ENCODE peak calls at places on chromosomes 7 and 10, in four cellular contexts. One of them, this sample, is unnamed.

GRCh38 chr10:29646238-29646902 is 11.6 kb upstream of the SVIL start:
- DNase-seq in body of pancreas: no peak
- DNase-seq in uterus: peak; percentile 48
- DNase-seq in psoas muscle: peak; percentile 51
- DNase-seq in this sample: peak; percentile 84

GRCh38 chr7:476736-477360 is 42.8 kb downstream of the PDGFA start:
- DNase-seq in body of pancreas: no peak
- DNase-seq in uterus: no peak
- DNase-seq in psoas muscle: no peak
- DNase-seq in this sample: peak; percentile 2

GRCh38 chr10:113569576-113569975 is 16.7 kb downstream of the HABP2 start:
- DNase-seq in body of pancreas: no peak
- DNase-seq in uterus: no peak
- DNase-seq in psoas muscle: peak; percentile 62
- DNase-seq in this sample: no peak

GRCh38 chr10:28842321-28842720 is 165.0 kb downstream of the BAMBI start:
- DNase-seq in body of pancreas: no peak
- DNase-seq in uterus: no peak
- DNase-seq in psoas muscle: no peak
- DNase-seq in this sample: no peak

GRCh38 chr7:17369686-17370426 is 71.4 kb downstream of the AHR start:
- DNase-seq in body of pancreas: no peak
- DNase-seq in uterus: peak; percentile 24
- DNase-seq in psoas muscle: no peak
- DNase-seq in this sample: no peak

GRCh38 chr10:93435621-93436385 is 46.3 kb downstream of the MYOF start:
- DNase-seq in body of pancreas: no peak
- DNase-seq in uterus: no peak
- DNase-seq in psoas muscle: no peak
- DNase-seq in this sample: no peak

GRCh38 chr10:114404171-114405010 is at the start of gene AFAP1L2:
- DNase-seq in body of pancreas: peak; percentile 66
- DNase-seq in uterus: peak; percentile 45
- DNase-seq in psoas muscle: peak; percentile 32
- DNase-seq in this sample: peak; percentile 11

GRCh38 chr10:112741830-112742402 is 208.1 kb upstream of the TCF7L2 start:
- DNase-seq in body of pancreas: no peak
- DNase-seq in uterus: no peak
- DNase-seq in psoas muscle: no peak
- DNase-seq in this sample: no peak

GRCh38 chr7:33534830-33535229 is 370.5 kb upstream of the BMPER start:
- DNase-seq in body of pancreas: no peak
- DNase-seq in uterus: no peak
- DNase-seq in psoas muscle: no peak
- DNase-seq in this sample: no peak

GRCh38 chr7:152866791-152867481 is 107.4 kb downstream of the ACTR3B start:
- DNase-seq in body of pancreas: no peak
- DNase-seq in uterus: no peak
- DNase-seq in psoas muscle: no peak
- DNase-seq in this sample: no peak

GRCh38 chr7:33722383-33723096 is 182.8 kb upstream of the BMPER start:
- DNase-seq in body of pancreas: no peak
- DNase-seq in uterus: no peak
- DNase-seq in psoas muscle: peak; percentile 43
- DNase-seq in this sample: peak; percentile 93

GRCh38 chr7:95794917-95795515 is 22.7 kb downstream of the DYNC1I1 start:
- DNase-seq in body of pancreas: no peak
- DNase-seq in uterus: no peak
- DNase-seq in psoas muscle: no peak
- DNase-seq in this sample: peak; percentile 38

GRCh38 chr10:93420091-93420490 is 62.0 kb downstream of the MYOF start:
- DNase-seq in body of pancreas: no peak
- DNase-seq in uterus: no peak
- DNase-seq in psoas muscle: no peak
- DNase-seq in this sample: no peak

GRCh38 chr7:132419538-132419937 is 156.7 kb downstream of the PLXNA4 start:
- DNase-seq in body of pancreas: no peak
- DNase-seq in uterus: no peak
- DNase-seq in psoas muscle: no peak
- DNase-seq in this sample: peak; percentile 44

GRCh38 chr7:150399861-150400778 is 21.0 kb downstream of the ZNF775 start:
- DNase-seq in body of pancreas: no peak
- DNase-seq in uterus: no peak
- DNase-seq in psoas muscle: no peak
- DNase-seq in this sample: no peak

GRCh38 chr10:50600831-50601466 is 22.8 kb downstream of the SGMS1 start:
- DNase-seq in body of pancreas: no peak
- DNase-seq in uterus: no peak
- DNase-seq in psoas muscle: no peak
- DNase-seq in this sample: no peak

GRCh38 chr10:88477343-88478085 is 105.6 kb downstream of the RNLS start:
- DNase-seq in body of pancreas: no peak
- DNase-seq in uterus: no peak
- DNase-seq in psoas muscle: no peak
- DNase-seq in this sample: no peak

GRCh38 chr10:104802941-104803340 is 161.9 kb downstream of the SORCS3 start:
- DNase-seq in body of pancreas: no peak
- DNase-seq in uterus: no peak
- DNase-seq in psoas muscle: no peak
- DNase-seq in this sample: no peak

GRCh38 chr7:31906479-31907171 is 163.6 kb downstream of the PDE1C start:
- DNase-seq in body of pancreas: no peak
- DNase-seq in uterus: no peak
- DNase-seq in psoas muscle: no peak
- DNase-seq in this sample: no peak

DNA sequence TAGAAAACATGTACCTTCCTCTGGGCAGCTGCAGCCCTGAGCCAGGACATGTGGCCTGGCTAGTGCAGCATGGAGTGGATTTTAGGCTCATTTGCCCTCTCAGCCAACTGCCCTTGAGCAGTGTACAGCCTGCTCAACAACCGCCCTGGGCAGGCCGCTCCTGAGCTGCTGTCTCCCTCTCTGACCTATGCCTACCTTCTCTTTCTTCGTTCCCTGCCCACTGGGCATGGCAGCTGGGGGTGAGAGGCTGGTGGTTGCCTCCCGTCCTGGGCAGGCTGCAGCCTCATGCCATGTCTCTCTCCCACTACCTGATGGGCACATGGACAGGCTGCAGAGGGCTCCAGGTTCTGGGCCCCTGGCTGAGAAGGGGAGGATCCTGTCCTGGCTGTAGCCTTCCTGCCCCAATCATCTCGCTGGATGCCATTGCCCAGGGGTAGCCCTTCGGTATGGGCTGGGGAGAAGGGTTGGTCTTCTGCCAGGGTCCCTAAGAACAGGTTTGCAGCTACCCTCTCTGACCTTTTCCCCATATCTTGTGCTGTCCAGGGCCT is 97.3 kb downstream of the NEURL1 start:
- DNase-seq in body of pancreas: no peak
- DNase-seq in uterus: no peak
- DNase-seq in psoas muscle: no peak
- DNase-seq in this sample: no peak
- H3K27me3 ChIP-seq in body of pancreas: no peaks in the 10 kb centered on the region
- H3K27me3 ChIP-seq in uterus: no peaks in the 10 kb centered on the region
- H3K27me3 ChIP-seq in psoas muscle: no peaks in the 10 kb centered on the region
- H3K27me3 ChIP-seq in this sample: no peaks in the 10 kb centered on the region

DNA sequence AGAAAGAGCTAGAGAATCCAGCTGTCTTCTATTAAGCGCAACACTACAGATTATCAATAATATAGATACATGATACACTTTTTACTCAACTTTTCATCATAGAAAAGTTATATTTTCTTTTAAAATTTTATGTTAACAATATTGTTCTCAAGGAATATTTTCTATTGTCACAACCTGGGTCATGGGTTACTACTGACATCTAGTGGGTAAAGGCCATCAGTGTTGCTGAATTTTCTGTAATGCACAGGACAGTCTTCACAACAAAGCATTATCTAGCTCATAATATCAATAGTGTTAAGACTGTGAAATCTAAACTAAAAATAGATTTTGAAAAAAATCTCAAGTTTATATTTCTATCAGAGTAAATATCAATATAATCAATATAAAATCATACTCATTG is 209.8 kb downstream of the ZNF33B start:
- DNase-seq in body of pancreas: no peak
- DNase-seq in uterus: no peak
- DNase-seq in psoas muscle: no peak
- DNase-seq in this sample: no peak
- TF ChIP-seq CTCF in body of pancreas: peak; percentile 34
- TF ChIP-seq CTCF in uterus: peak; percentile 15
- TF ChIP-seq CTCF in psoas muscle: peak; percentile 36
- TF ChIP-seq CTCF in this sample: peak; percentile 68

GRCh38 chr10:18424200-18424599 is 227.2 kb downstream of the NSUN6 start:
- DNase-seq in body of pancreas: no peak
- DNase-seq in uterus: no peak
- DNase-seq in psoas muscle: no peak
- DNase-seq in this sample: no peak

GRCh38 chr10:18419945-18420344 is 231.4 kb downstream of the NSUN6 start:
- DNase-seq in body of pancreas: no peak
- DNase-seq in uterus: no peak
- DNase-seq in psoas muscle: no peak
- DNase-seq in this sample: no peak

GRCh38 chr10:18418579-18419210 is 232.7 kb downstream of the NSUN6 start:
- DNase-seq in body of pancreas: no peak
- DNase-seq in uterus: no peak
- DNase-seq in psoas muscle: no peak
- DNase-seq in this sample: no peak

GRCh38 chr10:18423058-18423637 is 228.2 kb downstream of the NSUN6 start:
- DNase-seq in body of pancreas: no peak
- DNase-seq in uterus: no peak
- DNase-seq in psoas muscle: no peak
- DNase-seq in this sample: no peak

GRCh38 chr10:18421726-18422293 is 229.6 kb downstream of the NSUN6 start:
- DNase-seq in body of pancreas: no peak
- DNase-seq in uterus: no peak
- DNase-seq in psoas muscle: no peak
- DNase-seq in this sample: no peak
- H3K27me3 ChIP-seq in body of pancreas: no peaks in the 10 kb centered on the region
- H3K27me3 ChIP-seq in uterus: no peaks in the 10 kb centered on the region
- H3K27me3 ChIP-seq in psoas muscle: no peaks in the 10 kb centered on the region
- H3K27me3 ChIP-seq in this sample: no peaks in the 10 kb centered on the region

DNA sequence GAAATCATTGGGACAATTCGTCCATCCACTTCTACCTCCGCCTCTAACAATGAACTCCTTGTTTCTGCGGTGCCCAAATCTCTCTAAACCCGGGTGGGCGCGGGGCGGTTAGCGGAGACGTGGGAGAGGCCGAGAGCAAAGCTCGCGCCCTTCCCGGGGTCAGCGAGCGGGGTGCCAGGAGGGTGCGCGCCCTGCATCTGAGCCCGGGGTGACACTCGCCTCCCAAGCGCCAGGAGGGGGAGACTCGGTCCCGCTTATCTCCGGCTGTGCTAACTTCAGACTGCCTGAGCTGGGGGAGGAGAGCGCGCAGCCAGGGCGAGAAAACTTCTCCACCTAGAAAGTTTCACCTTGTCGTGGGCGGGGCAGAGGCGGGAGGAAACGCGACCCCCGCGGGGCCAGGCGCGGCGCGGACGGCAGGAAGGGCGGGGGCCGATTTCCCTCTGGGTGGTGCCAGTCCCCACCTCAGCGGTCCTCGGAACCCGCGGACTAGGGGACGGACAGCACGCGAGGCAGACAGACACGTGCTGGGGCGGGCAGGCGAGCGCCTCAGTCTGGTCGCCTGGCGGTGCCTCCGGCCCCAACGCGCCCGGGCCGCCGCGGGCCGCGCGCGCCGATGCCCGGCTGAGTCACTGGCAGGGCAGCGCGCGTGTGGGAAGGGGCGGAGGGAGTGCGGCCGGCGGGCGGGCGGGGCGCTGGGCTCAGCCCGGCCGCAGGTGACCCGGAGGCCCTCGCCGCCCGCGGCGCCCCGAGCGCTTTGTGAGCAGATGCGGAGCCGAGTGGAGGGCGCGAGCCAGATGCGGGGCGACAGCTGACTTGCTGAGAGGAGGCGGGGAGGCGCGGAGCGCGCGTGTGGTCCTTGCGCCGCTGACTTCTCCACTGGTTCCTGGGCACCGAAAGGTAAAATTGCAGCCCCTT is at the start of gene MET:
- DNase-seq in body of pancreas: peak; percentile 86
- DNase-seq in uterus: peak; percentile 57
- DNase-seq in psoas muscle: peak; percentile 83
- DNase-seq in this sample: peak; percentile 42
- TF ChIP-seq CTCF in body of pancreas: peak; percentile 75
- TF ChIP-seq CTCF in uterus: peak; percentile 12
- TF ChIP-seq CTCF in psoas muscle: peak; percentile 57
- TF ChIP-seq CTCF in this sample: no peak

GRCh38 chr10:132922872-132923271 is 19.5 kb downstream of the CFAP46 start:
- DNase-seq in body of pancreas: no peak
- DNase-seq in uterus: no peak
- DNase-seq in psoas muscle: no peak
- DNase-seq in this sample: no peak

GRCh38 chr10:132921086-132921485 is 21.3 kb downstream of the CFAP46 start:
- DNase-seq in body of pancreas: no peak
- DNase-seq in uterus: no peak
- DNase-seq in psoas muscle: no peak
- DNase-seq in this sample: no peak

GRCh38 chr10:132924046-132924952 is 18.1 kb downstream of the CFAP46 start:
- DNase-seq in body of pancreas: no peak
- DNase-seq in uterus: no peak
- DNase-seq in psoas muscle: no peak
- DNase-seq in this sample: no peak

GRCh38 chr10:132920101-132920925 is 22.1 kb downstream of the CFAP46 start:
- DNase-seq in body of pancreas: no peak
- DNase-seq in uterus: no peak
- DNase-seq in psoas muscle: no peak
- DNase-seq in this sample: no peak

GRCh38 chr10:132921818-132922807 is 20.3 kb downstream of the CFAP46 start:
- DNase-seq in body of pancreas: no peak
- DNase-seq in uterus: no peak
- DNase-seq in psoas muscle: no peak
- DNase-seq in this sample: peak; percentile 52
- H3K27me3 ChIP-seq in body of pancreas: no peaks in the 10 kb centered on the region
- H3K27me3 ChIP-seq in uterus: no peaks in the 10 kb centered on the region
- H3K27me3 ChIP-seq in psoas muscle: peaks cover 61% of the 10 kb centered on the region
- H3K27me3 ChIP-seq in this sample: no peaks in the 10 kb centered on the region

GRCh38 chr7:133742709-133743538 is 384.2 kb upstream of the LRGUK start:
- DNase-seq in body of pancreas: no peak
- DNase-seq in uterus: no peak
- DNase-seq in psoas muscle: no peak
- DNase-seq in this sample: peak; percentile 64
- TF ChIP-seq CTCF in body of pancreas: peak; percentile 9
- TF ChIP-seq CTCF in uterus: no peak
- TF ChIP-seq CTCF in psoas muscle: no peak
- TF ChIP-seq CTCF in this sample: peak; percentile 87

GRCh38 chr10:131888186-131888604 is 12.6 kb upstream of the PPP2R2D start:
- DNase-seq in body of pancreas: no peak
- DNase-seq in uterus: no peak
- DNase-seq in psoas muscle: no peak
- DNase-seq in this sample: no peak

GRCh38 chr10:131891929-131892816 is 8.6 kb upstream of the PPP2R2D start:
- DNase-seq in body of pancreas: no peak
- DNase-seq in uterus: no peak
- DNase-seq in psoas muscle: no peak
- DNase-seq in this sample: no peak

GRCh38 chr10:131891196-131891928 is 9.4 kb upstream of the PPP2R2D start:
- DNase-seq in body of pancreas: no peak
- DNase-seq in uterus: no peak
- DNase-seq in psoas muscle: no peak
- DNase-seq in this sample: peak; percentile 41

GRCh38 chr10:131889755-131890154 is 11.1 kb upstream of the PPP2R2D start:
- DNase-seq in body of pancreas: no peak
- DNase-seq in uterus: no peak
- DNase-seq in psoas muscle: no peak
- DNase-seq in this sample: no peak

GRCh38 chr10:131890276-131891195 is 10.3 kb upstream of the PPP2R2D start:
- DNase-seq in body of pancreas: no peak
- DNase-seq in uterus: no peak
- DNase-seq in psoas muscle: no peak
- DNase-seq in this sample: no peak
- H3K27me3 ChIP-seq in body of pancreas: peaks cover 3% of the 10 kb centered on the region
- H3K27me3 ChIP-seq in uterus: no peaks in the 10 kb centered on the region
- H3K27me3 ChIP-seq in psoas muscle: peaks cover 32% of the 10 kb centered on the region
- H3K27me3 ChIP-seq in this sample: no peaks in the 10 kb centered on the region

This sample was measured in BE2C.